ENCODE peak calls at places on chromosomes 12 and 14, in four cellular contexts. P is prostate gland, M is GM12891, I is stomach. W is an unnamed sample.

GRCh38 chr12:25855716-25856115 is 102.8 kb upstream of the RASSF8 start:
- DNase-seq in P (no peak), I (no peak), M (no peak), W (no peak)

GRCh38 chr14:69703047-69704046 is 63.6 kb upstream of the SRSF5 start:
- DNase-seq in I (no peak), M (no peak), P (no peak), W (no peak)

GRCh38 chr14:78709795-78710569 is 539.8 kb downstream of the NRXN3 start:
- DNase-seq in P (no peak), M (no peak), I (no peak), W (no peak)

GRCh38 chr12:111488798-111489197 is 83.1 kb downstream of the SH2B3 start:
- DNase-seq in P (no peak), I (no peak), M (no peak), W (no peak)

GRCh38 chr12:6784292-6784691 is 5.0 kb upstream of the CD4 start:
- DNase-seq in P (no peak), M (no peak), I (no peak), W (no peak)

GRCh38 chr12:96419576-96420254 is 19.5 kb upstream of the CDK17 start:
- DNase-seq in M (no peak), P (no peak), I (no peak), W (no peak)

GRCh38 chr12:52014567-52015392 is 8.0 kb downstream of the TAMALIN start:
- DNase-seq in P (no peak), I (no peak), M (no peak), W (no peak)

GRCh38 chr14:76715102-76715926 is 46.0 kb upstream of the VASH1 start:
- DNase-seq in M (no peak), P (no peak), I (no peak), W (no peak)

GRCh38 chr12:50234347-50234746 is 49.0 kb downstream of the LIMA1 start:
- DNase-seq in I (peak; percentile 32), P (no peak), M (no peak), W (no peak)

DNA sequence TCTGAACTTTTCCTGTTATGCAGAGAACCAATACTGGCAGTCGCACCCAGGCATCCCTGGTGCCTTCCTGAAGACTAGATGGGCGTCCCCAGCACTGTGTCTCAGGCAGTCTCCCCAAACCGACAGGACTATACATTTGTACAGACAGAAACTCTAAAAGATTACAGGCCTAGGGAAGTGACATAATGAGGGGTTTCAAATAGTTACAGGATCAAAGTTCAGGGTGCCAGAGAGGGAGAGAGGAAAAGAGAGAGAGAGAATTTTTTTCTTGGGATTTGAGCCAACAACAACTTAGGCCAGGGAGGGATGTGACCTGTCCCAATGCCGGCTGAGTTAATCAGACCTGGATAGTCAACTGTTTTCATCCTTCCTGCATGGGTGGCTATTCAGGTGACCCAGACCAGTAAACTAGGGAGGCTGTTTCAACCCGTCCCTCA is 9.3 kb upstream of the GMFB start:
- DNase-seq in I (no peak), M (no peak), P (no peak), W (no peak)
- TF ChIP-seq POLR2AphosphoS5 in I (no peak), M (no peak), P (no peak), W (no peak)

GRCh38 chr12:116454950-116455447 is 104.2 kb upstream of the MAP1LC3B2 start:
- DNase-seq in I (no peak), M (no peak), P (no peak), W (no peak)
- TF ChIP-seq POLR2AphosphoS5 in I (no peak), M (no peak), P (no peak), W (no peak)

GRCh38 chr12:104790296-104791125 is 167.6 kb downstream of the SLC41A2 start:
- DNase-seq in M (no peak), I (peak; percentile 40), P (no peak), W (no peak)
- TF ChIP-seq POLR2AphosphoS5 in M (no peak), I (no peak), P (no peak), W (no peak)

GRCh38 chr12:106254724-106255123 is 6.9 kb upstream of the CKAP4 start:
- DNase-seq in M (no peak), P (no peak), I (no peak), W (no peak)

GRCh38 chr12:106255493-106255892 is 7.7 kb upstream of the CKAP4 start:
- DNase-seq in M (no peak), P (no peak), I (no peak), W (no peak)

GRCh38 chr12:106258226-106258625 is 10.4 kb upstream of the CKAP4 start:
- DNase-seq in P (no peak), I (no peak), M (no peak), W (no peak)

GRCh38 chr12:106256524-106256923 is 8.7 kb upstream of the CKAP4 start:
- DNase-seq in P (no peak), I (no peak), M (no peak), W (no peak)

GRCh38 chr12:106255952-106256351 is 8.1 kb upstream of the CKAP4 start:
- DNase-seq in M (no peak), I (no peak), P (no peak), W (no peak)
- TF ChIP-seq POLR2AphosphoS5 in M (no peak), I (no peak), P (no peak), W (no peak)

W was measured in GM12892.